ENCODE peak calls at places on chromosomes 7 and 10, in five cellular contexts. D is epithelial cell of esophagus, L is colonic mucosa, S is fibroblast of villous mesenchyme, K is adipocyte. A is an unnamed sample.

GRCh38 chr7:139681463-139681755 is 96.4 kb downstream of the HIPK2 start:
- DNase-seq in D (no peak), S (no peak), L (no peak), K (no peak), A (no peak)

GRCh38 chr10:124524991-124525653 is 63.5 kb downstream of the LHPP start:
- DNase-seq in K (no peak), L (no peak), S (peak; percentile 91), D (peak; percentile 79), A (no peak)

GRCh38 chr10:62437696-62438095 is 63.5 kb downstream of the ZNF365 start:
- DNase-seq in L (peak; percentile 31), K (peak; percentile 90), S (peak; percentile 89), D (peak; percentile 74), A (no peak)

GRCh38 chr10:15167411-15168295 is 840 bp downstream of the NMT2 start:
- DNase-seq in D (peak; percentile 57), K (peak; percentile 76), L (peak; percentile 57), S (peak; percentile 57), A (peak; percentile 43)

GRCh38 chr10:117578999-117579590 is 36.5 kb downstream of the EMX2 start:
- DNase-seq in L (no peak), S (no peak), K (no peak), D (no peak), A (no peak)

GRCh38 chr10:121237718-121238117 is 360.5 kb downstream of the FGFR2 start:
- DNase-seq in K (no peak), D (no peak), L (no peak), S (no peak), A (no peak)

GRCh38 chr7:47180268-47180826 is 401.6 kb downstream of the TNS3 start:
- DNase-seq in D (peak; percentile 57), L (peak; percentile 63), K (peak; percentile 90), S (peak; percentile 75), A (peak; percentile 67)

GRCh38 chr10:122856902-122857301 is 11.2 kb upstream of the CUZD1 start:
- DNase-seq in L (no peak), D (no peak), K (no peak), S (no peak), A (no peak)

GRCh38 chr10:98326621-98327027 is 58.6 kb upstream of the LOXL4 start:
- DNase-seq in L (no peak), S (no peak), D (no peak), K (no peak), A (peak; percentile 33)

GRCh38 chr7:4190021-4190981 is 491.8 kb upstream of the FOXK1 start:
- DNase-seq in D (no peak), K (no peak), S (no peak), L (no peak), A (no peak)

GRCh38 chr10:50397312-50398140 is 146.2 kb upstream of the ASAH2 start:
- DNase-seq in L (no peak), K (no peak), D (no peak), S (peak; percentile 81), A (no peak)

GRCh38 chr7:27151945-27152815 is at the start of gene HOXA3:
- DNase-seq in S (peak; percentile 92), L (peak; percentile 93), D (no peak), K (peak; percentile 18), A (no peak)

GRCh38 chr10:29725133-29725720 is 90.5 kb upstream of the SVIL start:
- DNase-seq in K (no peak), S (peak; percentile 76), L (peak; percentile 63), D (peak; percentile 23), A (no peak)

GRCh38 chr7:133053321-133053891 is 28.5 kb downstream of the CHCHD3 start:
- DNase-seq in K (peak; percentile 89), D (peak; percentile 96), S (peak; percentile 93), L (no peak), A (no peak)

GRCh38 chr7:30929686-30930085 is 18.0 kb downstream of the AQP1 start:
- DNase-seq in S (no peak), L (peak; percentile 13), D (no peak), K (no peak), A (peak; percentile 9)

GRCh38 chr7:96786261-96786997 is 76.8 kb upstream of the SEM1 start:
- DNase-seq in L (no peak), D (peak; percentile 44), K (no peak), S (no peak), A (no peak)

GRCh38 chr7:131604841-131605279 is 48.4 kb upstream of the PODXL start:
- DNase-seq in D (peak; percentile 15), S (peak; percentile 86), K (peak; percentile 43), L (no peak), A (no peak)

GRCh38 chr7:17456541-17456940 is 158.1 kb downstream of the AHR start:
- DNase-seq in D (no peak), K (no peak), S (no peak), L (no peak), A (no peak)

GRCh38 chr10:90181251-90181691 is 479.9 kb downstream of the KIF20B start:
- DNase-seq in L (no peak), K (no peak), D (no peak), S (peak; percentile 85), A (no peak)

GRCh38 chr10:3784510-3785250 is at the start of gene KLF6:
- DNase-seq in S (peak; percentile 43), D (no peak), L (peak; percentile 44), K (peak; percentile 67), A (peak; percentile 67)

GRCh38 chr10:77355844-77356243 is 281.8 kb downstream of the KCNMA1 start:
- DNase-seq in D (peak; percentile 87), K (peak; percentile 87), S (peak; percentile 81), L (no peak), A (no peak)

GRCh38 chr7:75737856-75738603 is 711 bp downstream of the HIP1 start:
- DNase-seq in L (no peak), K (peak; percentile 29), D (no peak), S (no peak), A (peak; percentile 18)

GRCh38 chr7:44883961-44884360 is 1.4 kb downstream of the PURB start:
- DNase-seq in K (no peak), S (peak; percentile 12), D (no peak), L (no peak), A (no peak)

GRCh38 chr7:44884553-44885393 is 557 bp downstream of the PURB start:
- DNase-seq in S (peak; percentile 73), K (peak; percentile 86), L (peak; percentile 46), D (peak; percentile 45), A (peak; percentile 52)

GRCh38 chr7:44881066-44881600 is 4.2 kb downstream of the PURB start:
- DNase-seq in K (no peak), D (no peak), L (no peak), S (peak; percentile 50), A (no peak)

GRCh38 chr7:44881610-44882009 is 3.7 kb downstream of the PURB start:
- DNase-seq in S (peak; percentile 71), D (peak; percentile 52), L (no peak), K (peak; percentile 65), A (no peak)

DNA sequence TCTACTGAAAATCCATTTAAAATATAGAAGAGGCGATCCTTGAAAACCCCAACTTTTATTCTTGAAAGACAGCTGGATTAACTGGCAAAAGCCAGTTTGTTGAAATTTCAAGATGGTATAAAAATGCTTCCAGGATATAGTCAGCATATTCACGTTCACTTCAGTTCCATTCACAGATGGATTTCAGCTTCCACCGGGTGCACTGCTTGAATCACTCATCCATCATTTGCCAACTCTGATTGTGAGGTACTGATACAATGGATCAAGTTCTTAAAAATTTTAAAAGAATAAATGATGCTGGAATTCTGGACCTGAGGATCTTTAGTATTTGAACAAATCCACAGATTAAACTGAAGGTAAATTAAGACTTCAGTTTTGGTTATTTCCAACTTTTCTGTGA is 2.4 kb downstream of the PURB start:
- DNase-seq in K (peak; percentile 19), S (no peak), L (no peak), D (peak; percentile 20), A (no peak)
- H3K4me3 ChIP-seq in K (peak overlapping the region; percentile 94), S (peak overlapping the region; percentile 78), L (no peak overlapping the region), D (peak overlapping the region; percentile 41), A (no peak overlapping the region)

DNA sequence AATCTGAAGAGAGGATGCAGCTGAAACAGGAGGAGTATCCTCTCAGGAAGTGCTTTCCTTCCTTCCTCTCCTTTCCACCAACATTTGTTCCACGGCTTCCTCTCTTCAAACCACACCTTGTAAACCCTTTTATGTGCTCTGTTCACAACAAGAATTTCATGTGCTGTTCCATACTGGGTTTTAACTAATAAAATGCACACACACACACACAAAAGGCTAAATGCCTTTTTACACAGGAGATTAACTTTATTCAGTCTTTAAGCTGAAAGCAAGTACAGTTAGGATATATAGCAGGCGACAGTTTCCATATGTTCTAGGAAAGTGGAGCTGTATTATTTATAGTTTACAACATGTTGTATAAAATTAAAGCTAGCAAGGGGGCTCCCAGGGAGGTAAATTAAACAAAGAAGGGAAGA is 106.7 kb downstream of the REEP3 start:
- DNase-seq in L (no peak), D (no peak), K (no peak), S (peak; percentile 64), A (no peak)
- H3K4me3 ChIP-seq in L (no peak overlapping the region), D (no peak overlapping the region), K (no peak overlapping the region), S (no peak overlapping the region), A (no peak overlapping the region)

GRCh38 chr7:50394315-50394714 is 55.8 kb downstream of the FIGNL1 start:
- DNase-seq in S (no peak), K (no peak), D (no peak), L (no peak), A (no peak)

GRCh38 chr7:50396856-50397255 is 53.3 kb downstream of the FIGNL1 start:
- DNase-seq in S (no peak), L (no peak), D (no peak), K (no peak), A (no peak)

GRCh38 chr7:50393076-50393475 is 57.1 kb downstream of the FIGNL1 start:
- DNase-seq in S (no peak), D (no peak), K (no peak), L (no peak), A (no peak)

GRCh38 chr7:50391386-50391785 is 58.8 kb downstream of the FIGNL1 start:
- DNase-seq in S (no peak), L (no peak), K (no peak), D (no peak), A (no peak)

DNA sequence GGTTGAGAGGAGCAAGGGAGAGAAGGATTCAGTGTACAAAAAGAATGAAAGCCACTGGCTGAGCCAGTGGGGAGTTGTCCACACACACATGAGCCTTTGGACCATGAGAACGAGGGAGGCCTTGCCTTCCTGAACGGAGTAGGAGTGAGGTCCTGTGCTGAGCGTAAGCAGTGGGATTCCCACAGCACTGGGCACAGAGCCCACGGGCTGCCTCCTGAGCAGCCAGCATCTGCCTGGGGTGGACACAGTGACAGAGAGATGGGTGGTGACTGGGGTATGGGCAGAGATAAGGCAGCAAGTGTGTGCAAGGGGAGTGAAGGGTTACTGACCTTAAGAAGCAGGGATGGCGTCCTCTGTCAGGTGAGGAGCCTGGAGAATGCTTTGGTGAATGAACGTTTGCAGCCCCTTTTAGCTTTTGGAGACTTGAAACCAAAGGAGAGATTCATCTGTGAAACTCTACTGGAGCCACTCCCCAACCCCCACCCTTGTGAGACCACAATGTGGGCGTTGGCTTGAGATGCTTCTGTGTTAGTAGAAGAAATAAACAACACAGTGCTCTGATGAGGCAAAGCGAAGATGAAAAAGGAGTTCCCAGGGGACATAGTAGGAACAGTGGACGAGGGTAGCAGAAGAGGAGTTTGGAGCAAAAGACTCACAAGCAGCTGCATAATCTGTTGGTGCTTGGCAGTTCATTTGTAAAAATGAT is 56.5 kb downstream of the FIGNL1 start:
- DNase-seq in S (no peak), D (no peak), K (no peak), L (no peak), A (no peak)
- H3K4me3 ChIP-seq in S (no peak overlapping the region), D (no peak overlapping the region), K (no peak overlapping the region), L (no peak overlapping the region), A (no peak overlapping the region)

DNA sequence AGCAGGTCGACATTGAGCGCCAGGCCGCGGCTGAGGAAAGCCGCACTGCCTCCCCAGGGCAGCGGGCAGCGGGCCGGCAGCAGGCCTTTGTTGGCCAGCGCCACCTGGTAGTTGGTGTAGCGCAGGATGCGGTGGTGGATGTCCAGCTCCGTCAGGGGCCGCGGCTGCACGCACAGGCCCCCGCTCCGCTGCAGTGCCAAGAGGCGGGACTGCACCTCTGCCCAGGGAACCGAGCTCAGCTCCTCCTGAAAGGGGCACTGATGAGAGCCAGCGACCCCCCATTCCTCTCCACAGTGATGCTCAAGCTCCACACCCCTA is 5.2 kb downstream of the ATG9B start:
- DNase-seq in S (no peak), L (no peak), K (no peak), D (no peak), A (no peak)
- H3K4me3 ChIP-seq in S (no peak overlapping the region), L (peak overlapping the region; percentile 13), K (peak overlapping the region; percentile 61), D (no peak overlapping the region), A (no peak overlapping the region)

A was measured in body of pancreas.